ENCODE peak calls at places on chromosomes 11 and 22, in six cellular contexts. K, V, T, S, P and B are unnamed samples.

GRCh38 chr11:123457187-123457770 is 27.2 kb downstream of the GRAMD1B start:
- DNase-seq in T (no peak), K (no peak), S (no peak), P (no peak), V (no peak), B (no peak)

GRCh38 chr11:13962562-13963168 is at the start of gene SPON1:
- DNase-seq in V (peak; percentile 25), P (peak; percentile 63), T (no peak), S (no peak), K (no peak), B (no peak)

GRCh38 chr11:13098890-13099289 is 89.8 kb downstream of the RASSF10 start:
- DNase-seq in V (no peak), P (no peak), S (no peak), T (no peak), K (no peak), B (no peak)

GRCh38 chr11:11618973-11619435 is 2.8 kb downstream of the GALNT18 start:
- DNase-seq in S (no peak), V (no peak), P (no peak), K (no peak), T (no peak), B (no peak)

GRCh38 chr22:22881116-22882032 is 6.2 kb upstream of the IGLL5 start:
- DNase-seq in K (no peak), V (no peak), S (no peak), T (peak; percentile 63), P (no peak), B (peak; percentile 66)

GRCh38 chr11:110565690-110566336 is 136.1 kb downstream of the FDX1 start:
- DNase-seq in T (no peak), K (no peak), P (no peak), V (no peak), S (no peak), B (no peak)

GRCh38 chr22:35835998-35836691 is 118.5 kb downstream of the APOL5 start:
- DNase-seq in K (peak; percentile 85), P (peak; percentile 61), S (no peak), V (no peak), T (no peak), B (no peak)

GRCh38 chr11:132184079-132184478 is 813.7 kb downstream of the NTM start:
- DNase-seq in V (no peak), K (no peak), T (no peak), P (no peak), S (no peak), B (no peak)

GRCh38 chr11:15171956-15172355 is 57.2 kb downstream of the INSC start:
- DNase-seq in T (no peak), V (no peak), S (no peak), K (no peak), P (no peak), B (no peak)

GRCh38 chr11:18248561-18248960 is at the start of gene SAA2:
- DNase-seq in T (no peak), V (no peak), P (no peak), S (no peak), K (peak; percentile 66), B (no peak)

GRCh38 chr11:119471329-119471728 is 48.4 kb upstream of the THY1 start:
- DNase-seq in V (no peak), S (no peak), T (no peak), K (no peak), P (no peak), B (no peak)

GRCh38 chr11:121894581-121894980 is 221.4 kb downstream of the BLID start:
- DNase-seq in P (no peak), K (no peak), S (no peak), V (no peak), T (no peak), B (no peak)